ENCODE peak calls at places on chromosomes 1 and 21, in four cellular contexts. Y is fibroblast of mammary gland, E is H9, A is type B pancreatic cell. G is an unnamed sample.

GRCh38 chr1:241533375-241534115 is 1.4 kb downstream of the KMO start:
- DNase-seq in Y (no peak), E (no peak), A (no peak), G (no peak)

GRCh38 chr1:96845464-96845863 is 123.9 kb downstream of the PTBP2 start:
- DNase-seq in Y (peak), A (no peak), E (peak), G (peak)

GRCh38 chr1:29503441-29503840 is 267.1 kb downstream of the PTPRU start:
- DNase-seq in A (no peak), E (peak), Y (no peak), G (peak)

GRCh38 chr1:178039826-178040380 is 54.0 kb upstream of the RASAL2 start:
- DNase-seq in E (no peak), A (no peak), Y (no peak), G (no peak)

GRCh38 chr1:119316870-119317416 is 51.6 kb upstream of the HAO2 start:
- DNase-seq in A (no peak), Y (no peak), E (peak), G (peak)

GRCh38 chr1:28115267-28115666 is 26.9 kb upstream of the EYA3 start:
- DNase-seq in Y (peak), E (no peak), A (no peak), G (no peak)

GRCh38 chr1:5575396-5576110 is 416.7 kb downstream of the NPHP4 start:
- DNase-seq in A (peak), Y (no peak), E (no peak), G (no peak)

GRCh38 chr1:12665511-12665910 is 21.6 kb downstream of the AADACL4 start:
- DNase-seq in E (no peak), Y (no peak), A (no peak), G (no peak)

GRCh38 chr1:3716351-3716750 is 35.9 kb upstream of the CCDC27 start:
- DNase-seq in E (no peak), A (no peak), Y (no peak), G (no peak)

GRCh38 chr1:98053471-98054366 is 132.9 kb upstream of the DPYD start:
- DNase-seq in E (peak), A (peak), Y (peak), G (peak)

GRCh38 chr21:26849428-26850115 is 4.4 kb upstream of the ADAMTS1 start:
- DNase-seq in E (no peak), A (no peak), Y (peak), G (no peak)

GRCh38 chr1:94481473-94481933 is 60.1 kb downstream of the F3 start:
- DNase-seq in Y (peak), A (no peak), E (peak), G (peak)

GRCh38 chr1:206963119-206963712 is 7.0 kb downstream of the FCAMR start:
- DNase-seq in A (no peak), Y (peak), E (no peak), G (no peak)

GRCh38 chr1:22712502-22713271 is 2.0 kb downstream of the EPHB2 start:
- DNase-seq in A (no peak), Y (peak), E (no peak), G (no peak)

GRCh38 chr1:34709547-34709946 is 45.3 kb upstream of the GJB5 start:
- DNase-seq in A (no peak), Y (no peak), E (no peak), G (no peak)

GRCh38 chr21:44582980-44583799 is 2.8 kb upstream of the KRTAP10-5 start:
- DNase-seq in A (no peak), Y (no peak), E (no peak), G (no peak)

GRCh38 chr1:47804127-47804526 is 193.1 kb downstream of the TRABD2B start:
- DNase-seq in A (no peak), Y (no peak), E (no peak), G (peak)

GRCh38 chr1:31666290-31666963 is 21.8 kb upstream of the PEF1 start:
- DNase-seq in Y (peak), E (no peak), A (no peak), G (peak)

GRCh38 chr1:216702170-216702569 is 21.1 kb downstream of the ESRRG start:
- DNase-seq in A (no peak), Y (no peak), E (no peak), G (no peak)

GRCh38 chr1:205255941-205256780 is 28.4 kb downstream of the TMCC2 start:
- DNase-seq in Y (peak), A (peak), E (peak), G (peak)

GRCh38 chr21:43994085-43994484 is 18.0 kb upstream of the TRAPPC10 start:
- DNase-seq in E (no peak), Y (no peak), A (no peak), G (no peak)

GRCh38 chr1:200530551-200531261 is 89.8 kb downstream of the KIF14 start:
- DNase-seq in Y (no peak), E (no peak), A (no peak), G (no peak)

GRCh38 chr1:32151319-32151787 is 28.1 kb upstream of the TXLNA start:
- DNase-seq in Y (peak), A (no peak), E (no peak), G (no peak)

GRCh38 chr1:222618001-222618879 is at the start of gene MIA3:
- DNase-seq in Y (no peak), A (peak), E (peak), G (peak)

GRCh38 chr1:214280386-214281029 is 451 bp upstream of the SMYD2 start:
- DNase-seq in E (peak), Y (peak), A (no peak), G (peak)
- TF ChIP-seq CTCF in E (no peak), Y (no peak), A (peak), G (no peak)

DNA sequence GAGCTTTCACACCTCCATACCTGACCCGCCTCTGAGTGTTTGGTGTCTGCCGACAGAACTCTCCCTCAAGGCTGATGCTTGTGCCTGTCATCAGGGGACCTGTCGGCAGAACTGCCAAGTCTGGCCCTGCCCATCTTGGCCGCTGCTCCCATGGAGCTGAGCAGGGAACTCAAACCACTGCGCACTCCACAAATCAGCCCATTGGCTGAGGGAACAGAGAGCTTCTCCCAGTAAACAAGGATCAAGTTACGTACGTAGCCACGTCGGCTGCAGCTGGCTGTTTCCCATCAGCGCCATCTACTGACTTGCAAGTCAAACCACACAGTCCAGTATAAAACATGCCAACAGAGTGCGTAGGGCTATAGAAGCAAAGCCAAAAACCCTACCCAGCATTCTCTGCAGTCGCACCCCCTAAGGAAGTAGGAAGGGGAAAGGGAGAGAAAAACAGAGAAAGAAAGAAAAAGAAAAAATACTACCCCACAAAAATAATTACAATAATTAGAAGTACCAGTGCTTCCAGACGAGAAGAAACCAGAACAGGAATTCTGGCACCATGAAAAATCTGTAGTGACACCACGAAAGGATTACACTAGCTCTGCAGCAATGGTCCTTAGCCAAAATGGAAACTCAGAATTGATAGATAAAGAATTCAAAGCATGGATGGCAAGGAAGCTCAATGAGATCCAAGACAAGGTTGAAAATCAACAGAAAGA is 13.1 kb downstream of the KRTAP13-1 start:
- DNase-seq in Y (peak), A (no peak), E (peak), G (peak)
- TF ChIP-seq CTCF in Y (peak), A (peak), E (peak), G (no peak)

GRCh38 chr1:6785318-6785712 is at the start of gene CAMTA1:
- DNase-seq in A (peak), E (no peak), Y (no peak), G (no peak)

GRCh38 chr1:6784560-6785317 is 515 bp upstream of the CAMTA1 start:
- DNase-seq in Y (peak), E (peak), A (peak), G (peak)

GRCh38 chr1:6783221-6783620 is 2.0 kb upstream of the CAMTA1 start:
- DNase-seq in Y (no peak), E (no peak), A (no peak), G (no peak)

GRCh38 chr1:6783956-6784559 is 1.2 kb upstream of the CAMTA1 start:
- DNase-seq in Y (peak), E (no peak), A (no peak), G (no peak)

DNA sequence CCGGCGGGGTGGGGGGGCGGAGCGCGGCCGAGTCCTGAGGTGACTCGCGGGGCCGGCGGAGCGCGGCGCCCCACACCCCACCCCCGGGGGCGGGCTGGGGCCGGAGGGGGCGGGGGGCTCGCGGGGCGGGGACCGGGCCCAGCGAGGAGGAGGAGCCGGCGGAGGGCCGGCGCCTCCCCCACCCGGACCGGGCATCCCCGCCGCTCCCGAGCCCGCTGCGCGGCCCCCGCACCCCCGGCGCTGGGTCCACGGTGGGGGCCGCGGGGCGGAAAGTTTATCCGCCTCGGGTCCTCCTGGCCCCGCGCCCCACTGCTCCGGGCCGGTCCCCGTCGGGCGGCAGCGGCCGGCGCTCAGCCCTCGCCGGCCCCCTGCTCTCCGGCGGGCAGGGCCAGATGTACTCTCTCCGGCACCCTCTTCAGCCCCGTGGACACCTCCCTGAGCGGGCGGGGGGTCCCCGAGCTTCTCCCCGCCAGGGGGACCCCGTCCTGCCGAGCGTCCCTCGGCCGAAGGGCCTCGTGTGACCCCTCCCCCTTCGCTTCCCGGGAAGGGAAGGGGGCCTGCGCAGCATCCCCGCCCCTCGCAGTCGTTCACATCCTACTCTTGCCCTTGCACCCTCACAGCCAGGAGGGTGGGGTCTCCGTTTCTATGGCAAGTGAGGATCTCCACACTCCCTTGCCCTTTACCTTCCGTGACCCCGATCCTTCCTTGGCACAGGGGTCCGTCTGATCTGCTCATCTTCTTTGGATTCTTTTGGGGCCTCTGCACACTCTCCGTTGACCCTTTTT is 659 bp downstream of the CAMTA1 start:
- DNase-seq in E (peak), Y (no peak), A (peak), G (peak)
- TF ChIP-seq CTCF in E (peak), Y (no peak), A (peak), G (no peak)

DNA sequence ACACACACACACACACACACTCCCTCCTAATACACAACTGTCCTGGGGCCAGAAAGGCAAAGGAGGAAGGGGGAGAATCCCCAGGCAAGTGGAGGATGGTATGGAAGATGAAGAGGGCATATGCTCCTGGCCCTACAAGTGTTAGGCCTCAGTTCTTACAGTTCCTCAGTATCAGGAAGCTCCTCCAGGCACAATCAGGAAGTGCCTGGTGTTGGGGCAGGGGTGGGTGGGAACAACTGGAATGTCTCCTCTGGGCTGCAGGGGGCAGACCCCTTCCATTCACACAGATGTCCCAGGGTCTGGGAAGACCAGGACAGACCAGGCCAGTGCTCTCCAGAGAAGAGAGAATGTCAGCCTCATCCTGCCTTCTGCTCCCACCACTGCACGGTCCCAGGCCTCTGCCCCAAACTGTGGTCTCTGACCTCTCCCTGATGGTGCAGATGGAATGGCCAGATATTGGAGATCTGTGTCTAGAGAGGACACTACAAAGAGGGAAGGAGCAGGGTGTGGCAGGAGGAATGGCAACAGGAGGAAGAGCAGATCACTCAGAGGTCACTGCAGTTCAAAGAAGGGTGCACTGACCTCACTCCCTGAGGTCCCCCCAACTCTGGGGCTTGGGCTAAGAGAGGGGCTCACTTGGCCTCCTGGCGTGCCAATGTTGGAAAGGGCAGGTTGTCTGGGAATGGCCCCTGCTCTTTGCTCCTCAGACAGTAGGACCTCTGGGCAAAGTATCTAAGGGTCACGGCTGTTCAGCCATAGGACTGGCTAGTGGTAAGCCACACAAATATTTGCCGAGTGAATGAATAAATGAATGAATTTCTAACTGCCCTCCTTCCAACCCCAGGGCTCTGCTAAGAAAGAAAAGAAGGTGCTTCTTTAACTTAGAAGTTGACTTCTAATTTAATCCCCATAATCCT is 2.5 kb upstream of the DENND2D start:
- DNase-seq in E (no peak), A (no peak), Y (no peak), G (no peak)
- TF ChIP-seq CTCF in E (peak), A (no peak), Y (no peak), G (no peak)

GRCh38 chr1:92298573-92299476 is at the start of the genes GLMN and RPAP2:
- DNase-seq in A (peak), E (peak), Y (peak), G (peak)
- TF ChIP-seq CTCF in A (peak), E (peak), Y (no peak), G (no peak)

GRCh38 chr1:224357626-224358124 is 996 bp downstream of the CNIH4 start:
- DNase-seq in A (no peak), Y (peak), E (no peak), G (no peak)
- TF ChIP-seq CTCF in A (no peak), Y (no peak), E (no peak), G (no peak)

DNA sequence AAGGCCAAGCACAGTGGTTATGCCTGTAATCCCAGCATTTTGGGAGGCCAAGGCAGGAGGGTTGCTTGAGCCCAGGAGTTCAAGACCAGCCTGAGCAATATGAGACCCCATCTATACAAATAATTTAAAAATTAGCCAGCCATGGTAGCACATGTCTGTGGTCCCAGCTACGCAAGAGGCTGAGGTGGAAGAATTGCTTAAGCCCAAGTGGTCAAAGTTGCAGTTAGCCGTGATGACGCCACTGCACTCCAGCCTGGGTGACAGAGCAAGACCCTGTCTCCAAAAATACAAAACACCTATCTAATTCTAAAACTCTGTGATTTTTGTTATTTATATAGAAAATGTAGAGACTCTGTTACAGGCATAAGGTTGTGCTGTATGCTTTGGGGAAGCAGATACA is 44.2 kb upstream of the ZYG11A start:
- DNase-seq in A (no peak), Y (no peak), E (no peak), G (no peak)
- TF ChIP-seq CTCF in A (no peak), Y (no peak), E (no peak), G (no peak)

GRCh38 chr1:25818569-25818968 is 1.2 kb upstream of the MTFR1L start:
- DNase-seq in Y (no peak), E (no peak), A (no peak), G (no peak)

GRCh38 chr1:25819496-25820246 is at the start of gene MTFR1L:
- DNase-seq in A (peak), Y (peak), E (peak), G (peak)

GRCh38 chr1:25821112-25821476 is 1.3 kb downstream of the MTFR1L start:
- DNase-seq in A (no peak), Y (no peak), E (no peak), G (no peak)

GRCh38 chr1:25821630-25822091 is 1.9 kb downstream of the MTFR1L start:
- DNase-seq in E (no peak), Y (peak), A (no peak), G (no peak)

GRCh38 chr1:25820247-25821111 is 725 bp downstream of the MTFR1L start:
- DNase-seq in A (no peak), Y (peak), E (peak), G (peak)
- TF ChIP-seq CTCF in A (no peak), Y (no peak), E (no peak), G (no peak)

DNA sequence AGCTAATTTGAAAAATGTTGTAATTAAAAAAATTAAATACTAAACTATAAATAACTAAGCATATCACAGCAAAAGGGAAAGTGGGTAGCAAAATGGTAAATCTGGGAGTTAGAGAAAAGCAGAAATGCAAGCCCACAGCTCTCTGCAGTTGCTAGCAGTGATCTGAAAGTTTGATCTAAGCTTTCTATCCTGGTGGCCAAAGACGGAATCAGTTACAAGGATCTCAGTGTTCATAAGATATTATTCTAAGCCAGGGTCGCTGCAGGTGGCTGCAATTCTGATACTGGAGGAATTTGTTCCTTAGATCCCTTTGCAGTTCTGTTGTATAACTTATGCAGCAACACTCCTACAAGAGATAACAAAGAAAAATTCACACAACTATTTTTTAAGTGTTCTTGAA is 363.7 kb downstream of the SETD4 start:
- DNase-seq in A (no peak), Y (no peak), E (no peak), G (no peak)
- TF ChIP-seq CTCF in A (peak), Y (no peak), E (no peak), G (no peak)